ENCODE peak calls at places on chromosomes 16 and 17, in four cellular contexts. Y, X, H and D are unnamed samples.

GRCh38 chr16:82972520-82972919 is 345.8 kb downstream of the CDH13 start:
- DNase-seq in Y (no peak), X (no peak), H (no peak), D (no peak)

GRCh38 chr17:80992077-80992947 is 671 bp downstream of the CHMP6 start:
- DNase-seq in Y (peak), X (no peak), H (no peak), D (no peak)

GRCh38 chr16:79911660-79912059 is 311.1 kb upstream of the MAF start:
- DNase-seq in Y (no peak), X (no peak), H (no peak), D (no peak)

GRCh38 chr17:42980274-42980765 is at the start of gene RUNDC1:
- DNase-seq in Y (peak), X (peak), H (peak), D (no peak)

GRCh38 chr16:49664221-49665215 is 191.4 kb downstream of the ZNF423 start:
- DNase-seq in Y (no peak), X (no peak), H (no peak), D (no peak)

GRCh38 chr16:77920984-77921383 is 101.4 kb upstream of the CLEC3A start:
- DNase-seq in Y (no peak), X (no peak), H (no peak), D (no peak)

GRCh38 chr17:13702266-13702665 is 100.5 kb upstream of the HS3ST3A1 start:
- DNase-seq in Y (no peak), X (no peak), H (no peak), D (no peak)

GRCh38 chr17:58153046-58153445 is 4.9 kb downstream of the OR4D1 start:
- DNase-seq in Y (no peak), X (peak), H (peak), D (no peak)

GRCh38 chr16:10939649-10940206 is 2.5 kb downstream of the DEXI start:
- DNase-seq in Y (no peak), X (no peak), H (no peak), D (no peak)

GRCh38 chr16:69709456-69710084 is 16.8 kb downstream of the NQO1 start:
- DNase-seq in Y (peak), X (no peak), H (no peak), D (peak)

GRCh38 chr17:6092182-6092922 is 22.2 kb downstream of the WSCD1 start:
- DNase-seq in Y (no peak), X (no peak), H (no peak), D (no peak)

GRCh38 chr17:60887607-60888028 is 210.0 kb downstream of the BCAS3 start:
- DNase-seq in Y (no peak), X (no peak), H (no peak), D (no peak)

GRCh38 chr16:11020792-11021440 is 76.6 kb downstream of the CLEC16A start:
- DNase-seq in Y (no peak), X (no peak), H (no peak), D (no peak)

GRCh38 chr17:32525116-32525515 is 38.3 kb downstream of the CDK5R1 start:
- DNase-seq in Y (no peak), X (no peak), H (no peak), D (no peak)

GRCh38 chr17:17890773-17891759 is 54.3 kb upstream of the SREBF1 start:
- DNase-seq in Y (peak), X (peak), H (peak), D (no peak)

GRCh38 chr16:56789360-56789759 is 59.4 kb downstream of the NUP93 start:
- DNase-seq in Y (no peak), X (no peak), H (no peak), D (no peak)

GRCh38 chr16:64627781-64628180 is 494.1 kb downstream of the CDH11 start:
- DNase-seq in Y (no peak), X (no peak), H (no peak), D (no peak)

GRCh38 chr17:66715745-66716156 is 119.2 kb upstream of the CACNG5 start:
- DNase-seq in Y (peak), X (no peak), H (no peak), D (no peak)

GRCh38 chr17:74466111-74466784 is at the start of gene CD300A:
- DNase-seq in Y (peak), X (no peak), H (peak), D (no peak)

GRCh38 chr17:49964539-49965521 is 4.2 kb upstream of the DLX4 start:
- DNase-seq in Y (peak), X (peak), H (peak), D (no peak)

GRCh38 chr16:82010649-82011048 is 621 bp downstream of the SDR42E1 start:
- DNase-seq in Y (no peak), X (no peak), H (no peak), D (no peak)